ENCODE peak calls at places on chromosomes 13 and 19, in five cellular contexts. I is thyroid gland, V is osteoblast, F is H1, W is spleen. O is an unnamed sample.

GRCh38 chr13:69571606-69572323 is 535.9 kb upstream of the ATXN8OS start:
- DNase-seq in W (no peak), F (no peak), I (no peak), V (no peak), O (no peak)

GRCh38 chr19:48394331-48395169 is 1.1 kb downstream of the GRIN2D start:
- DNase-seq in W (no peak), I (no peak), V (peak), F (no peak), O (no peak)

GRCh38 chr19:44202470-44202869 is 9.9 kb upstream of the ZNF227 start:
- DNase-seq in I (no peak), F (no peak), W (no peak), V (no peak), O (no peak)

GRCh38 chr19:20307127-20307526 is 140.1 kb downstream of the ZNF486 start:
- DNase-seq in V (no peak), I (no peak), F (no peak), W (no peak), O (no peak)

GRCh38 chr19:17448190-17448967 is at the start of gene TMEM221:
- DNase-seq in W (peak), F (no peak), V (peak), I (peak), O (no peak)

GRCh38 chr13:74575729-74576125 is 441.5 kb upstream of the KLF12 start:
- DNase-seq in W (peak), F (no peak), I (peak), V (peak), O (no peak)

GRCh38 chr19:35869327-35870123 is 1.2 kb downstream of the APLP1 start:
- DNase-seq in V (peak), W (peak), I (peak), F (peak), O (peak)

GRCh38 chr13:74056829-74057564 is 77.2 kb downstream of the KLF12 start:
- DNase-seq in I (peak), V (no peak), W (no peak), F (no peak), O (no peak)

GRCh38 chr13:113087923-113088690 is 17.5 kb upstream of the F7 start:
- DNase-seq in W (peak), V (no peak), F (no peak), I (no peak), O (no peak)

GRCh38 chr13:72144625-72145024 is 277.6 kb upstream of the DACH1 start:
- DNase-seq in F (no peak), I (no peak), V (no peak), W (no peak), O (no peak)

GRCh38 chr13:41299316-41300094 is 11.6 kb upstream of the NAA16 start:
- DNase-seq in V (peak), W (no peak), F (no peak), I (no peak), O (no peak)

GRCh38 chr13:95155504-95155903 is 145.7 kb downstream of the ABCC4 start:
- DNase-seq in V (no peak), W (no peak), I (no peak), F (no peak), O (no peak)

GRCh38 chr13:36323951-36324566 is 22.1 kb downstream of the SPART start:
- DNase-seq in V (no peak), F (no peak), I (no peak), W (no peak), O (no peak)

GRCh38 chr19:50358483-50359431 is 6.7 kb downstream of the NAPSA start:
- DNase-seq in F (no peak), V (peak), W (peak), I (peak), O (peak)
- H3K4me3 ChIP-seq in F (no peak), V (peak), W (peak), I (no peak), O (peak)

DNA sequence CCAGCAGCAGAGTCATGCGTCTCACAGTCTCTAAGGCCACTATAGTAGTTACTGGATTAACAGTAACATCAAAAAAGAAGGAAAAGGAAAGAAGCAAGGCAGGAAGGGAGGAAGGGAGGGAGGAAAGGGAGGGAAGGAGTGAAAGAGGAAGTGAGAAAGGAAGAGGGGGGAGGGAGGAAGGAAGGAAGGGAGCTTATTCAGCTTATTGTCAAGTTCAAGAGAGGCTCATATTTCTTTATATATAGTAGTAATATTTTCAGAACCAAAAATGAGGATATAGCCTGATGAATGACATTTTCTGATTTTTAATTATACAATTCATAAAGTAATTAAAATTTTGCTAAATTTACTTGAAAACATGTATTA is 17.7 kb upstream of the RUBCNL start:
- DNase-seq in W (no peak), V (peak), I (no peak), F (no peak), O (no peak)
- H3K4me3 ChIP-seq in W (no peak), V (no peak), I (no peak), F (no peak), O (no peak)

DNA sequence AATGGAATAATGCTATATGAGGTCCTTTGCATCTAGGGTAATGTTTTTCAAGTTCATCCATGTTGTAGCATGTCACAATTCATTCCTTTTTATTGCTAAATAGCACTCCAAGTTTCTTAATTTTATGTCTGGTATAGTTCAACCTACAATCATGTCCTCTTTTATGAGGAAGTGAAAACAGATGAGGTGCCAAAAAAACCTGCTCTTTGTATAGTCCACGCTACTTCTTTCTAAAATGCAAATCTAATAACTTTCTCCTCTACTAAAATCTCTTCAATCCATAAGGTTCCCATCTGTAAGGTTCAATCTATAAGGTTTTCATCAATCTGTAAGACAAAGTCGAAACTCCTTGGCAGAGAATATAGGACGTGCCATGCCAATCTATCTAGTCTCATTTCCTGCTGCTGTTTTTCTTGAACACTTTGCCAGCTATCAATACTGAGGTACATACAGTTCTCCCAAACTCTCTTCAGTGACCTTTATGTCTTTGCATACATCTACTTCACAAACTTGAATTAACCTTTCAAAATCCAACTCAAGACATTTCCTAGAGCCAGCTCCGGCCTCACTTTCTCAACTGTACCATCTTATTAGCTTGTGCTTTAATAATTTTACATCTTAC is 33.7 kb downstream of the INTS6 start:
- DNase-seq in I (no peak), F (no peak), W (no peak), V (no peak), O (no peak)
- H3K4me3 ChIP-seq in I (no peak), F (no peak), W (no peak), V (no peak), O (no peak)

GRCh38 chr19:41535029-41535622 is 40.8 kb upstream of the CEACAM21 start:
- DNase-seq in F (no peak), W (no peak), I (no peak), V (no peak), O (no peak)
- H3K4me3 ChIP-seq in F (no peak), W (peak), I (no peak), V (no peak), O (no peak)

DNA sequence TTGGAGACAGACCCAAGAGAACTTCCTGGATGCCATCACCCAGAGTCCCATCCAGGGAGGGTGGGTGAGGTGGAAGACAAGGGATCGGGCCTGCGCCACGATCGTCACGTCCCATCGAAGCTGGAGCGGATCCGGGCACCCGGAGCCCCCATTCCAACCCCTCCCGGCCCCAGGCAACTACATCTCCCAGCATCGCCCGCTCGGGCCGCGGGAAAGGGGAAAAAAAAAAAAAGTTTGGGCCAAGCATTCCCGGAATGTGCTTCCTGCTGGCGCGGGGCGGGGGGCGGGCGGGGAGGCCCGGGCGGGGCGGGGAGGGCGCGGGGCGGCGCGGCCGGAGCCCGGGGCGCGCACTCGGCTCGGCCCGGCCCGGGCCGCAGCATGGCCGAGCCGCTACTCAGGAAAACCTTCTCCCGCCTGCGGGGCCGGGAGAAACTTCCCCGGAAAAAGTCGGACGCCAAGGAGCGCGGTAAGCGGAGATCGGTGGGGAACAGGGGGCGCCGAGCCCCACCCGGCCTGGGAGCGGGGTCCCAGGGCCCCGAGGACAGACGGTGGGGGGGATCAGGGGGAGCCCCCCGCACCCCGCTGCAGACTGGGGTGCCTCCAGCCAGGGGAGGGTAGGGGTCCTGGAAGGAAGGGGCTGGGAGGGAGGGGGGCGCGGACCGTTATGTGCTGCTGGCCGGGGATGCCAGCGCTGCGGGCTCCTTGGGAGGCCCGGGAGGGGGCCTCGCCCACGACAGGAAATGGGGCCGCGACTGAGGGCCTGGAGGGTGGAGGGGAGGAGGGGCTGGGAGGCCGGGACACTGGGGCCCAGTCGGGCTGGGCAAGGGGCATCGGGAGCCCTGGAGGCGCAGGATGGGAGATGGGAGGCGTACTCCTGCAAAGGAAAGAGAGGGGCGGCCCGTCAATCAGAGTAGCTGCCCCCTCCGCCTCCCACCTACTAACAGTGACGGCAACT is at the start of gene SYDE1:
- DNase-seq in F (no peak), W (no peak), I (peak), V (peak), O (no peak)
- H3K4me3 ChIP-seq in F (peak), W (peak), I (peak), V (peak), O (no peak)

DNA sequence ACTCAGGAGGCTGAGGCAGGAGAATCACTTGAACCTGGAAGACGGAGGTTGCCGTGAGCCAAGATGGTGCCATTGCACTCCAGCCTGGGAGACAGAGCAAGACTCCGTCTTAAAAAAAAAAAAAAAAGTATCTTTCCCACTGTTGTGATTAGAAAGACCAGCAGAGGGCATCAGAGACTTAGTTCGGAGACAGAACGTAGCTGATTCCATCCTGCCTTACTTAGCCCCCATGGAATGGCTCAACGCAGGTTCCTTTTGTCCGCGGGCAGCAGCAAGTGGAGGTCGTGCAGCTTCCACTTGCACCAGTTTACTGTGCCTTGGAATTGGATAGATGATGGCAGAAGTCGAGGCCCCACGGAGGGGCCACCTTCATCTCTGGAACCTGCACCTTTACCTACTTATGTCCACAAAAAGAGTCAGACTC is 8.1 kb downstream of the TIMM29 start:
- DNase-seq in I (peak), W (no peak), F (no peak), V (peak), O (peak)
- H3K4me3 ChIP-seq in I (no peak), W (no peak), F (no peak), V (peak), O (no peak)

GRCh38 chr19:4122480-4122879 is 1.4 kb downstream of the MAP2K2 start:
- DNase-seq in I (no peak), F (no peak), V (peak), W (no peak), O (no peak)

GRCh38 chr19:4121815-4122214 is 2.1 kb downstream of the MAP2K2 start:
- DNase-seq in W (no peak), V (peak), F (no peak), I (no peak), O (no peak)

GRCh38 chr19:4123615-4124568 is at the start of gene MAP2K2:
- DNase-seq in W (peak), I (peak), V (peak), F (peak), O (peak)

GRCh38 chr19:4120933-4121612 is 2.8 kb downstream of the MAP2K2 start:
- DNase-seq in I (no peak), V (no peak), F (no peak), W (no peak), O (no peak)

GRCh38 chr19:4124638-4125037 is 716 bp upstream of the MAP2K2 start:
- DNase-seq in I (peak), W (no peak), V (no peak), F (no peak), O (no peak)
- H3K4me3 ChIP-seq in I (no peak), W (peak), V (peak), F (peak), O (peak)

DNA sequence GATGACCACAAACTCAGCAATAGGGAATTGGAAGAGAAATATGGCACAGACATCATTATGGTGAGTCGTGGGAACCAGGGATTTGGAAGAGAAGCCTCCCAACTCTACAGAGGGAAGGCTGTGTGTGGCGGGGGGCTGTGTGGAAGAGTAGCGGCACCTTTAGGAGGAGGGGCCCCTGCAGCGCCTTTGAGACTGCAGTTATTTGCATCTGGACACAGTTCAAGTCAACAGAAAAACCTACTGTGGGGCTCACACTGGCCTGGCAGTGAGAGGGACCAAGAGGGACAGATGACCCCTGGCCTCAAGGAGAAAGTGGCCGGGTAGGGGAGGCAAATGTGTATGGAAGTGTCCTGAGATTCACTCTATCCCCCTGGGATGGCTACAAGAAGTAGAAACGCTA is 5.1 kb downstream of the ATP12A start:
- DNase-seq in I (no peak), W (no peak), F (no peak), V (no peak), O (no peak)
- H3K4me3 ChIP-seq in I (no peak), W (no peak), F (no peak), V (no peak), O (no peak)

O was measured in Jurkat, Clone E6-1.